ENCODE peak calls at places on chromosomes 12 and 14, in six cellular contexts. I, K, L, H, Y and Z are unnamed samples.

GRCh38 chr14:67137744-67138371 is 51.4 kb upstream of the GARIN2 start:
- DNase-seq in H (no peak), L (no peak), I (no peak), Y (peak), K (peak), Z (peak)

GRCh38 chr14:32702088-32702487 is 236.6 kb upstream of the NPAS3 start:
- DNase-seq in K (no peak), Y (no peak), I (no peak), L (no peak), H (no peak), Z (no peak)

GRCh38 chr12:26736563-26737486 is 96.2 kb downstream of the ITPR2 start:
- DNase-seq in H (peak), L (no peak), I (no peak), K (peak), Y (no peak), Z (peak)

GRCh38 chr14:85142982-85143381 is 387.0 kb upstream of the FLRT2 start:
- DNase-seq in Y (no peak), K (no peak), I (no peak), L (no peak), H (no peak), Z (no peak)

GRCh38 chr14:35261774-35262173 is 30.4 kb upstream of the PSMA6 start:
- DNase-seq in K (peak), L (no peak), H (no peak), Y (no peak), I (peak), Z (peak)

GRCh38 chr12:107435072-107435471 is 250.5 kb upstream of the PWP1 start:
- DNase-seq in Y (no peak), H (no peak), L (no peak), K (no peak), I (no peak), Z (no peak)

GRCh38 chr12:61356485-61356884 is 903.7 kb upstream of the USP15 start:
- DNase-seq in L (no peak), I (no peak), K (no peak), Y (no peak), H (no peak), Z (no peak)

GRCh38 chr12:90940872-90941499 is 14.0 kb downstream of the CCER1 start:
- DNase-seq in Y (peak), H (no peak), L (peak), K (peak), I (peak), Z (peak)